ENCODE peak calls at places on chromosomes 11 and 22, in seven cellular contexts. W is fibroblast of lung, V is heart right ventricle, S is dorsolateral prefrontal cortex, N is GM10248, R is suprapubic skin, Q is progenitor cell of endocrine pancreas. Y is an unnamed sample.

GRCh38 chr11:66068923-66069714 is 953 bp upstream of the PACS1 start:
- DNase-seq in W (peak), V (no peak), S (peak), N (peak), R (no peak), Q (no peak), Y (peak)

GRCh38 chr11:66906077-66906929 is 49.4 kb downstream of the LRFN4 start:
- DNase-seq in W (peak), V (no peak), S (no peak), N (no peak), R (no peak), Q (no peak), Y (no peak)

GRCh38 chr11:114348200-114349191 is 51.8 kb downstream of the C11orf71 start:
- DNase-seq in W (peak), V (no peak), S (no peak), N (no peak), R (no peak), Q (no peak), Y (no peak)

GRCh38 chr11:73382183-73382582 is 6.0 kb downstream of the RELT start:
- DNase-seq in W (no peak), V (no peak), S (no peak), N (no peak), R (no peak), Q (no peak), Y (no peak)

GRCh38 chr11:77559686-77560425 is 29.9 kb upstream of the AQP11 start:
- DNase-seq in W (peak), V (no peak), S (no peak), N (no peak), R (no peak), Q (no peak), Y (no peak)

GRCh38 chr11:133955091-133955846 is 1.5 kb downstream of the IGSF9B start:
- DNase-seq in W (no peak), V (peak), S (no peak), N (no peak), R (no peak), Q (no peak), Y (no peak)

GRCh38 chr22:30866811-30867271 is 101.7 kb downstream of the MORC2 start:
- DNase-seq in W (no peak), V (no peak), S (no peak), N (no peak), R (peak), Q (no peak), Y (peak)

GRCh38 chr11:23539556-23539955 is 679.3 kb upstream of the CCDC179 start:
- DNase-seq in W (peak), V (no peak), S (no peak), N (no peak), R (no peak), Q (no peak), Y (no peak)

GRCh38 chr11:46360878-46361277 is 13.6 kb downstream of the DGKZ start:
- DNase-seq in W (no peak), V (peak), S (no peak), N (no peak), R (no peak), Q (no peak), Y (no peak)

GRCh38 chr22:49491221-49491635 is 336.4 kb downstream of the BRD1 start:
- DNase-seq in W (no peak), V (no peak), S (no peak), N (no peak), R (no peak), Q (no peak), Y (no peak)

GRCh38 chr22:49490692-49491091 is 337.0 kb downstream of the BRD1 start:
- DNase-seq in W (no peak), V (no peak), S (no peak), N (no peak), R (no peak), Q (no peak), Y (no peak)

GRCh38 chr22:49489821-49490220 is 337.9 kb downstream of the BRD1 start:
- DNase-seq in W (no peak), V (no peak), S (no peak), N (no peak), R (no peak), Q (no peak), Y (no peak)

GRCh38 chr22:49487950-49488349 is 339.7 kb downstream of the BRD1 start:
- DNase-seq in W (no peak), V (no peak), S (no peak), N (no peak), R (no peak), Q (no peak), Y (peak)

DNA sequence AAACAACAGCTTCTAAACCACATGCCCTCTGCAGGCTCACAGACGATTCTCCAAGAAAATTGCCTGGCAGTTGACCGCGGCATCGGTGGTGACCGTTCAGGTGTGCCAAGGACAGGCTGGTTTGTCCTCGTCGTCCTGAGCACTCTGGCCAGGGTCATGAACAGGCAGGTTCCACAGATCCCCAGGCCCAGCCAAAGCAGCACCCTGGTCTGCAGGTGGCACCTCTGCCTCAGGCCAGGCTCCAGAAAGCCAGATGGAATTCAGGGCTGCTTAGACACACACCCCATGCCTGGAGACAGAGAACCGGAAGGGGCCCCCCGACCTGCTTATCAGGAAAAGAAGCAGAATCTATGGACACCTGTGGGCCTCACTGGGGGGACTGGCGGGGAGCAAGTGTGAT is 338.7 kb downstream of the BRD1 start:
- DNase-seq in W (no peak), V (no peak), S (no peak), N (no peak), R (no peak), Q (no peak), Y (no peak)
- TF ChIP-seq CTCF in W (no peak), V (no peak), S (no peak), N (no peak), R (no peak), Q (no peak), Y (no peak)

GRCh38 chr22:32475428-32476010 is 908 bp downstream of the FBXO7 start:
- DNase-seq in W (peak), V (peak), S (peak), N (peak), R (no peak), Q (no peak), Y (no peak)

GRCh38 chr22:32476286-32476685 is 1.7 kb downstream of the FBXO7 start:
- DNase-seq in W (no peak), V (no peak), S (no peak), N (peak), R (no peak), Q (no peak), Y (no peak)

GRCh38 chr22:32473388-32473952 is 1.1 kb upstream of the FBXO7 start:
- DNase-seq in W (peak), V (no peak), S (no peak), N (peak), R (no peak), Q (no peak), Y (no peak)

GRCh38 chr22:32476804-32477203 is 2.2 kb downstream of the FBXO7 start:
- DNase-seq in W (no peak), V (no peak), S (no peak), N (no peak), R (no peak), Q (no peak), Y (no peak)

DNA sequence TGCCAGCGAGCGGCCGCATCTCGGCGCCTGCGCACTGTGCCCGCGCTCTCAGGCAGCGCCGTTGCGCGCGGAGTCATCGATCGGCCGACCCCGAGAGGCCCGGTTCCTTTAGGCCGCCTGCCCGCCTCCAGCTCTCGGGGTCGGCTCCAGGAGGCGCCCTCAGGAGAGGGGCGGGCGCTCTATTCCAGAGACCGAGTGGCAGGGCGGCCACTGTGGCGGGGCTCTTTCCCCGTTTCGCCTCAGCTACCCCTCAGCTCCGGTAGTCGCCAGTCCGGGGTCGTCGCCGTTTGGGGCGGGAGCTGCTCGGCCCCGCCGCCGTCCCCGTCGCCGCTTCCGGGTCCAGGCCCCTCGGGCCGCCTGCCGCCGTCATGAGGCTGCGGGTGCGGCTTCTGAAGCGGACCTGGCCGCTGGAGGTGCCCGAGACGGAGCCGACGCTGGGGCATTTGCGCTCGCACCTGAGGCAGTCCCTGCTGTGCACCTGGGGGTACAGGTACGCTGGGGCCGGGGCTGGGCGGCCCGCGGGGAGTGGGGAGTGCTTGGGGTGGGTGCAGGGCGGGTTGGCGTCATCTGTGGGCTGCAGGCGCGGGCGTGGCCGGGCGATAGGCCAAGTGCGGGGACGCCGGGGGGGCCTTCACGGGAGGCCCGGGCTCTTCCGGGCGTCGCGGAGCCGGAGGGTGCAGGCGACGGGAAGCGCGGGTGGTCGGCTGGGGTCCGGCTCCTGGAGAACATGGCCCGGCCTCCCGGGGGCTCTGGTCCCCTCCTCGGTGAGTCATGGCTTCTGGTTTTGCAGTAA is at the start of gene FBXO7:
- DNase-seq in W (no peak), V (peak), S (peak), N (peak), R (peak), Q (peak), Y (peak)
- TF ChIP-seq CTCF in W (peak), V (peak), S (peak), N (peak), R (peak), Q (peak), Y (peak)

DNA sequence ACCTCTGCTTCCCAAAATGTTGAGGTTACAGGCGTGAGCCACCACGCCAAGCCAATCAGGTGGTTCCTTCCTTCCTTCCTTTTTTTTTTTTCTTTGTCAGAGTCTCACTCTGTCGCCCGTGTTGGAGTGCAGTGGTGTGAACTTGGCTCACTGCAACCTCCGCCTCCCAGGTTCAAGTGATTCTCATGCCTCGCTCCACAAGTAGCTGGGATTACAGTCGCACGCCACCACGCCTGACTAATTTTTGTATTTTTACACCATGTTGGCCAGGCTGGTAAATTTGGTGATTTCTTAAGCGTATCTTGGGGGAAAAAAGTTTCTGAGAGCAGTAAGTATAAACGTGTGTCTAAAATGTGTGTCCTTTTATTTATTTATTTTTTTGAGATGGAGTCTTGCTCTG is 18.2 kb upstream of the SPINDOC start:
- DNase-seq in W (no peak), V (no peak), S (no peak), N (no peak), R (no peak), Q (no peak), Y (peak)
- TF ChIP-seq CTCF in W (no peak), V (no peak), S (no peak), N (no peak), R (no peak), Q (no peak), Y (no peak)

GRCh38 chr22:40247976-40248375 is 70.3 kb downstream of the TNRC6B start:
- DNase-seq in W (no peak), V (no peak), S (no peak), N (no peak), R (no peak), Q (no peak), Y (no peak)
- TF ChIP-seq CTCF in W (no peak), V (no peak), S (no peak), N (no peak), R (no peak), Q (no peak), Y (no peak)

DNA sequence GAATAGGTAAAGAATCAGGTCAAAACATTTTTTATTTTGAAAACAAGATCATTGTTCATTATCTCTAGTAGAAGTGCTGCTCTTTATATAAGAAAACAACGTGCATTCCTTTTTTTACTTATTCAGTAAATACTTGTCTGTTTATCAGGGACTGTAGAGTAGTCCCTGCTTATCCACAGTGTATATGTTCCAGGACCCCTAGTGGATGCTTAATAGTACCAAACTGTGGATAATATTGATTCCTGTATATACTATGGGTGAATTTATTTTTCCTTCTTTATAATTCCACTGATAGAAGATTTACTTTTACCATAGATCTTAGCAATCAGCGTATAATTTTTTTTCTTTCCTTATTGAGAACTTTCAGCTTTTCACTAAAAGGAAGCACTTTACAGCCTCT is 32.6 kb downstream of the CEP295 start:
- DNase-seq in W (peak), V (no peak), S (no peak), N (no peak), R (no peak), Q (no peak), Y (no peak)
- TF ChIP-seq CTCF in W (no peak), V (no peak), S (no peak), N (no peak), R (no peak), Q (peak), Y (no peak)

GRCh38 chr11:131776211-131776610 is 405.8 kb downstream of the NTM start:
- DNase-seq in W (no peak), V (no peak), S (no peak), N (no peak), R (no peak), Q (no peak), Y (no peak)
- TF ChIP-seq CTCF in W (no peak), V (no peak), S (no peak), N (no peak), R (no peak), Q (no peak), Y (no peak)

DNA sequence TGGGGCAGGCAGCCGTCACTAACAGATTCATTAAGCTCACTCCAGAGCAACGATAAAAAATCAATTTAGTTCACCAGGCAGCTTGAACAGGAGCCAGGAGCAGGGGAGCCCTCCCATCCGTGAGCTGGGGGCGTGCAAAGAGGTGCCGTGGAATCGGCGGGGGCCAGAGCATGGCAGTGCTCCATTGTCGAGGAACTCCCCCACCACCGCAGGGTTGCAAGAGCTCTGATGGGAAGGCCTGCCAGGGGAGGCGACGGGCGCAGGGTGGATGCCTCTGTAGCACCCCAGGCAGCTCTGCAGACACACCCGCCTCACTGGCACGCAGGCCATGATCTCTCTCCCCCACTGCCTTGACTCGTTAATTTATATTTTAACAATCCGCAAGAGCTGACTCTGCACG is 433.2 kb downstream of the MIAT start:
- DNase-seq in W (no peak), V (no peak), S (no peak), N (no peak), R (no peak), Q (no peak), Y (no peak)
- TF ChIP-seq CTCF in W (no peak), V (no peak), S (no peak), N (no peak), R (no peak), Q (no peak), Y (no peak)

GRCh38 chr11:44351006-44351660 is 41.2 kb upstream of the ALX4 start:
- DNase-seq in W (no peak), V (no peak), S (no peak), N (peak), R (no peak), Q (no peak), Y (no peak)

GRCh38 chr11:44348114-44348513 is 38.2 kb upstream of the ALX4 start:
- DNase-seq in W (no peak), V (no peak), S (no peak), N (no peak), R (no peak), Q (no peak), Y (no peak)

GRCh38 chr11:44348721-44349120 is 38.8 kb upstream of the ALX4 start:
- DNase-seq in W (no peak), V (no peak), S (no peak), N (no peak), R (no peak), Q (no peak), Y (no peak)

GRCh38 chr11:44349328-44349727 is 39.4 kb upstream of the ALX4 start:
- DNase-seq in W (no peak), V (no peak), S (no peak), N (no peak), R (no peak), Q (no peak), Y (no peak)

GRCh38 chr11:44351898-44352498 is 42.1 kb upstream of the ALX4 start:
- DNase-seq in W (peak), V (no peak), S (no peak), N (no peak), R (no peak), Q (no peak), Y (no peak)
- TF ChIP-seq CTCF in W (no peak), V (peak), S (no peak), N (peak), R (no peak), Q (peak), Y (no peak)

GRCh38 chr22:42967005-42967404 is 47.9 kb downstream of the PACSIN2 start:
- DNase-seq in W (no peak), V (no peak), S (no peak), N (no peak), R (no peak), Q (no peak), Y (no peak)

GRCh38 chr22:42966389-42966998 is 48.5 kb downstream of the PACSIN2 start:
- DNase-seq in W (no peak), V (no peak), S (no peak), N (no peak), R (no peak), Q (no peak), Y (no peak)

GRCh38 chr22:42970029-42970428 is 44.9 kb downstream of the PACSIN2 start:
- DNase-seq in W (no peak), V (no peak), S (no peak), N (no peak), R (no peak), Q (no peak), Y (no peak)

GRCh38 chr22:42969348-42969975 is 45.5 kb downstream of the PACSIN2 start:
- DNase-seq in W (peak), V (no peak), S (no peak), N (no peak), R (no peak), Q (no peak), Y (no peak)

DNA sequence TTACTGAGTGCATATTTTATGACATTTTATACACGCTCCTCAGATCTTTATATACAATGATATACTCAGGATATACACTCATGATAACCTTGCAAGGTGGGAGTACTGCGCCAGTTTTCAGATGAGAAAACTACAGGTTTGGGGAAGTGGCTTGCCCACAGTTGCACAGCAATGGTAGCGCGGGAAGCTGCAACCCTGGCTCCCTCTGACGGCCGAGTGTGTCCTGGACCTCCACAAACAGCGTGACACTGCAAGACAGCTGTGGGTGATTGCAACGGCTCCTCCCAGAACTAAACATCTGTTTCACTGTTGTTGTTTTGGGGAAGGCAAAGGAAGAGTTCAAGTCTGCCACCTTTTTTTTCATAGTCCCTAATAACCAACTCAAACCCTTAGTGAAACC is 47.0 kb downstream of the PACSIN2 start:
- DNase-seq in W (no peak), V (peak), S (no peak), N (no peak), R (peak), Q (no peak), Y (peak)
- TF ChIP-seq CTCF in W (peak), V (peak), S (no peak), N (peak), R (no peak), Q (no peak), Y (no peak)

DNA sequence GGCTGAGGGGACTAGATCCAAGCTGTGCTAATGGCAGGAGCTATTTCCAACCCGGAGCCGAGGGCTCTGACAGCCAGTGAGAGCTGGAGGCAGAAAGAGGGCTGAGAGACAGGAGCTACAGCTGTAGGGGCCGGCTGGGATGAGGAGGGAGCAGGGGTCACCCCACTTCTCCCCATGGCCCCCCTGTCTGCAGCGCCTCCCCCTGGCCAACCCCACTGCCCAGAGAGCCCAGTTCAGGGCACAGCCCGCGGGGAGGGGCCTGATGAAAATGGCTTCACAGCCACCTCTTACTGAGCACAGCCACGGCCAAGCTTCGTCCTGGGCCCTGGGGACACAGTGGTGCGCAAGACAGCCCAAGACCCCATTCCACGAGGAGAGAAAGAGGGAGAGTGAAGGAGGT is 27.9 kb downstream of the RPL3 start:
- DNase-seq in W (no peak), V (no peak), S (no peak), N (no peak), R (no peak), Q (no peak), Y (no peak)
- TF ChIP-seq CTCF in W (no peak), V (peak), S (no peak), N (no peak), R (no peak), Q (no peak), Y (no peak)

Y was measured in kidney.